ENCODE peak calls at places on chromosomes 12 and 14, in seven cellular contexts. One of them, this sample, is unnamed.

GRCh38 chr14:21454843-21455550 is 926 bp downstream of the CHD8 start:
- DNase-seq in endodermal cell: no peak
- DNase-seq in activated naive CD8-positive, alpha-beta T cell treated with anti-CD3 and anti-CD28 coated beads, Interleukin-2, amount 50 U/mL, for 24 hours: no peak
- DNase-seq in substantia nigra: no peak
- DNase-seq in pancreas: no peak
- DNase-seq in M059J: peak
- DNase-seq in NCI-H1105: no peak
- DNase-seq in this sample: no peak

GRCh38 chr12:110702081-110702480 is 13.2 kb upstream of the HVCN1 start:
- DNase-seq in substantia nigra: no peak
- DNase-seq in M059J: no peak
- DNase-seq in endodermal cell: no peak
- DNase-seq in pancreas: no peak
- DNase-seq in NCI-H1105: no peak
- DNase-seq in activated naive CD8-positive, alpha-beta T cell treated with anti-CD3 and anti-CD28 coated beads, Interleukin-2, amount 50 U/mL, for 24 hours: no peak
- DNase-seq in this sample: no peak

GRCh38 chr12:30753761-30754382 is 879 bp downstream of the CAPRIN2 start:
- DNase-seq in activated naive CD8-positive, alpha-beta T cell treated with anti-CD3 and anti-CD28 coated beads, Interleukin-2, amount 50 U/mL, for 24 hours: no peak
- DNase-seq in substantia nigra: no peak
- DNase-seq in pancreas: no peak
- DNase-seq in M059J: peak
- DNase-seq in endodermal cell: no peak
- DNase-seq in NCI-H1105: peak
- DNase-seq in this sample: no peak

GRCh38 chr12:11969437-11970154 is 101.1 kb upstream of the BCL2L14 start:
- DNase-seq in NCI-H1105: no peak
- DNase-seq in endodermal cell: peak
- DNase-seq in M059J: no peak
- DNase-seq in activated naive CD8-positive, alpha-beta T cell treated with anti-CD3 and anti-CD28 coated beads, Interleukin-2, amount 50 U/mL, for 24 hours: no peak
- DNase-seq in substantia nigra: no peak
- DNase-seq in pancreas: no peak
- DNase-seq in this sample: no peak

GRCh38 chr12:116890330-116890729 is 9.1 kb upstream of the HRK start:
- DNase-seq in substantia nigra: no peak
- DNase-seq in activated naive CD8-positive, alpha-beta T cell treated with anti-CD3 and anti-CD28 coated beads, Interleukin-2, amount 50 U/mL, for 24 hours: no peak
- DNase-seq in NCI-H1105: no peak
- DNase-seq in pancreas: no peak
- DNase-seq in endodermal cell: no peak
- DNase-seq in M059J: no peak
- DNase-seq in this sample: no peak

GRCh38 chr12:101051901-101052550 is 158.0 kb downstream of the SLC5A8 start:
- DNase-seq in M059J: peak
- DNase-seq in substantia nigra: no peak
- DNase-seq in pancreas: peak
- DNase-seq in endodermal cell: no peak
- DNase-seq in activated naive CD8-positive, alpha-beta T cell treated with anti-CD3 and anti-CD28 coated beads, Interleukin-2, amount 50 U/mL, for 24 hours: no peak
- DNase-seq in NCI-H1105: no peak
- DNase-seq in this sample: no peak

GRCh38 chr12:108515916-108516315 is 839 bp downstream of the FICD start:
- DNase-seq in NCI-H1105: no peak
- DNase-seq in pancreas: peak
- DNase-seq in endodermal cell: peak
- DNase-seq in M059J: peak
- DNase-seq in activated naive CD8-positive, alpha-beta T cell treated with anti-CD3 and anti-CD28 coated beads, Interleukin-2, amount 50 U/mL, for 24 hours: peak
- DNase-seq in substantia nigra: no peak
- DNase-seq in this sample: no peak

GRCh38 chr12:19431407-19432308 is 7.6 kb upstream of the AEBP2 start:
- DNase-seq in pancreas: no peak
- DNase-seq in substantia nigra: no peak
- DNase-seq in NCI-H1105: peak
- DNase-seq in activated naive CD8-positive, alpha-beta T cell treated with anti-CD3 and anti-CD28 coated beads, Interleukin-2, amount 50 U/mL, for 24 hours: peak
- DNase-seq in endodermal cell: peak
- DNase-seq in M059J: peak
- DNase-seq in this sample: no peak

GRCh38 chr14:58060077-58060476 is 91.9 kb downstream of the ARMH4 start:
- DNase-seq in NCI-H1105: no peak
- DNase-seq in substantia nigra: no peak
- DNase-seq in M059J: peak
- DNase-seq in pancreas: no peak
- DNase-seq in activated naive CD8-positive, alpha-beta T cell treated with anti-CD3 and anti-CD28 coated beads, Interleukin-2, amount 50 U/mL, for 24 hours: no peak
- DNase-seq in endodermal cell: no peak
- DNase-seq in this sample: no peak

GRCh38 chr12:59803735-59804134 is 207.9 kb downstream of the SLC16A7 start:
- DNase-seq in substantia nigra: no peak
- DNase-seq in pancreas: no peak
- DNase-seq in NCI-H1105: no peak
- DNase-seq in M059J: peak
- DNase-seq in endodermal cell: no peak
- DNase-seq in activated naive CD8-positive, alpha-beta T cell treated with anti-CD3 and anti-CD28 coated beads, Interleukin-2, amount 50 U/mL, for 24 hours: no peak
- DNase-seq in this sample: no peak

GRCh38 chr12:95215925-95216324 is 1.3 kb downstream of the FGD6 start:
- DNase-seq in activated naive CD8-positive, alpha-beta T cell treated with anti-CD3 and anti-CD28 coated beads, Interleukin-2, amount 50 U/mL, for 24 hours: no peak
- DNase-seq in endodermal cell: no peak
- DNase-seq in substantia nigra: no peak
- DNase-seq in NCI-H1105: no peak
- DNase-seq in M059J: peak
- DNase-seq in pancreas: no peak
- DNase-seq in this sample: no peak

GRCh38 chr12:64304571-64304970 is 82.5 kb upstream of the KICS2 start:
- DNase-seq in pancreas: no peak
- DNase-seq in activated naive CD8-positive, alpha-beta T cell treated with anti-CD3 and anti-CD28 coated beads, Interleukin-2, amount 50 U/mL, for 24 hours: no peak
- DNase-seq in endodermal cell: no peak
- DNase-seq in NCI-H1105: no peak
- DNase-seq in M059J: peak
- DNase-seq in substantia nigra: no peak
- DNase-seq in this sample: no peak

GRCh38 chr12:106101798-106102197 is 37.0 kb downstream of the NUAK1 start:
- DNase-seq in M059J: no peak
- DNase-seq in pancreas: no peak
- DNase-seq in activated naive CD8-positive, alpha-beta T cell treated with anti-CD3 and anti-CD28 coated beads, Interleukin-2, amount 50 U/mL, for 24 hours: no peak
- DNase-seq in NCI-H1105: no peak
- DNase-seq in endodermal cell: peak
- DNase-seq in substantia nigra: no peak
- DNase-seq in this sample: no peak

GRCh38 chr12:49750027-49750977 is 8.9 kb downstream of the TMBIM6 start:
- DNase-seq in NCI-H1105: no peak
- DNase-seq in endodermal cell: no peak
- DNase-seq in M059J: peak
- DNase-seq in substantia nigra: no peak
- DNase-seq in activated naive CD8-positive, alpha-beta T cell treated with anti-CD3 and anti-CD28 coated beads, Interleukin-2, amount 50 U/mL, for 24 hours: peak
- DNase-seq in pancreas: peak
- DNase-seq in this sample: no peak

GRCh38 chr14:72495668-72496067 is 398.2 kb downstream of the DPF3 start:
- DNase-seq in substantia nigra: no peak
- DNase-seq in M059J: peak
- DNase-seq in activated naive CD8-positive, alpha-beta T cell treated with anti-CD3 and anti-CD28 coated beads, Interleukin-2, amount 50 U/mL, for 24 hours: no peak
- DNase-seq in NCI-H1105: no peak
- DNase-seq in pancreas: no peak
- DNase-seq in endodermal cell: no peak
- DNase-seq in this sample: peak

GRCh38 chr14:90759370-90760054 is 56.7 kb downstream of the TTC7B start:
- DNase-seq in M059J: no peak
- DNase-seq in activated naive CD8-positive, alpha-beta T cell treated with anti-CD3 and anti-CD28 coated beads, Interleukin-2, amount 50 U/mL, for 24 hours: no peak
- DNase-seq in NCI-H1105: no peak
- DNase-seq in substantia nigra: no peak
- DNase-seq in endodermal cell: no peak
- DNase-seq in pancreas: no peak
- DNase-seq in this sample: no peak

GRCh38 chr14:53526190-53526589 is 373.1 kb upstream of the DDHD1 start:
- DNase-seq in pancreas: no peak
- DNase-seq in M059J: no peak
- DNase-seq in substantia nigra: no peak
- DNase-seq in endodermal cell: no peak
- DNase-seq in activated naive CD8-positive, alpha-beta T cell treated with anti-CD3 and anti-CD28 coated beads, Interleukin-2, amount 50 U/mL, for 24 hours: no peak
- DNase-seq in NCI-H1105: no peak
- DNase-seq in this sample: no peak

GRCh38 chr14:101033006-101033405 is 129.5 kb upstream of the RTL1 start:
- DNase-seq in endodermal cell: peak
- DNase-seq in activated naive CD8-positive, alpha-beta T cell treated with anti-CD3 and anti-CD28 coated beads, Interleukin-2, amount 50 U/mL, for 24 hours: no peak
- DNase-seq in substantia nigra: no peak
- DNase-seq in M059J: no peak
- DNase-seq in NCI-H1105: no peak
- DNase-seq in pancreas: no peak
- DNase-seq in this sample: no peak

GRCh38 chr14:73743431-73743931 is 29.3 kb upstream of the PNMA1 start:
- DNase-seq in endodermal cell: no peak
- DNase-seq in pancreas: no peak
- DNase-seq in activated naive CD8-positive, alpha-beta T cell treated with anti-CD3 and anti-CD28 coated beads, Interleukin-2, amount 50 U/mL, for 24 hours: peak
- DNase-seq in NCI-H1105: no peak
- DNase-seq in M059J: peak
- DNase-seq in substantia nigra: peak
- DNase-seq in this sample: peak

GRCh38 chr14:57329833-57330232 is 60.6 kb upstream of the NAA30 start:
- DNase-seq in activated naive CD8-positive, alpha-beta T cell treated with anti-CD3 and anti-CD28 coated beads, Interleukin-2, amount 50 U/mL, for 24 hours: no peak
- DNase-seq in M059J: no peak
- DNase-seq in substantia nigra: no peak
- DNase-seq in NCI-H1105: no peak
- DNase-seq in pancreas: no peak
- DNase-seq in endodermal cell: no peak
- DNase-seq in this sample: no peak

GRCh38 chr12:123363385-123363742 is 1.3 kb downstream of the SBNO1 start:
- DNase-seq in pancreas: no peak
- DNase-seq in activated naive CD8-positive, alpha-beta T cell treated with anti-CD3 and anti-CD28 coated beads, Interleukin-2, amount 50 U/mL, for 24 hours: no peak
- DNase-seq in M059J: no peak
- DNase-seq in substantia nigra: no peak
- DNase-seq in endodermal cell: no peak
- DNase-seq in NCI-H1105: peak
- DNase-seq in this sample: peak

GRCh38 chr12:67786086-67786485 is 137.5 kb downstream of the DYRK2 start:
- DNase-seq in pancreas: no peak
- DNase-seq in endodermal cell: no peak
- DNase-seq in M059J: no peak
- DNase-seq in NCI-H1105: no peak
- DNase-seq in substantia nigra: no peak
- DNase-seq in activated naive CD8-positive, alpha-beta T cell treated with anti-CD3 and anti-CD28 coated beads, Interleukin-2, amount 50 U/mL, for 24 hours: no peak
- DNase-seq in this sample: no peak

GRCh38 chr12:109696485-109697269 is 16.9 kb upstream of the FAM222A start:
- DNase-seq in activated naive CD8-positive, alpha-beta T cell treated with anti-CD3 and anti-CD28 coated beads, Interleukin-2, amount 50 U/mL, for 24 hours: no peak
- DNase-seq in M059J: peak
- DNase-seq in substantia nigra: no peak
- DNase-seq in endodermal cell: no peak
- DNase-seq in NCI-H1105: no peak
- DNase-seq in pancreas: no peak
- DNase-seq in this sample: no peak

GRCh38 chr12:105418821-105419291 is 88.4 kb downstream of the C12orf75 start:
- DNase-seq in M059J: no peak
- DNase-seq in endodermal cell: peak
- DNase-seq in substantia nigra: no peak
- DNase-seq in NCI-H1105: no peak
- DNase-seq in pancreas: no peak
- DNase-seq in activated naive CD8-positive, alpha-beta T cell treated with anti-CD3 and anti-CD28 coated beads, Interleukin-2, amount 50 U/mL, for 24 hours: no peak
- DNase-seq in this sample: no peak

GRCh38 chr12:3972576-3972975 is 99.4 kb upstream of the PARP11 start:
- DNase-seq in pancreas: no peak
- DNase-seq in M059J: no peak
- DNase-seq in endodermal cell: no peak
- DNase-seq in substantia nigra: no peak
- DNase-seq in activated naive CD8-positive, alpha-beta T cell treated with anti-CD3 and anti-CD28 coated beads, Interleukin-2, amount 50 U/mL, for 24 hours: peak
- DNase-seq in NCI-H1105: no peak
- DNase-seq in this sample: no peak